ENCODE peak calls at places on chromosomes 4 and X, in six cellular contexts. K is NCI-H1436; Q is stromal cell of bone marrow; E is mesenchymal stem cell; F is GM12864; R is stimulated activated naive CD8-positive, alpha-beta T cell treated with anti-CD3 and anti-CD28 coated beads, Interleukin-15, amount 100 ng/mL, for 72 hours. Z is an unnamed sample.

GRCh38 chr4:6988016-6988715 is 55.0 kb upstream of the TADA2B start:
- DNase-seq in E (peak), F (no peak), Q (no peak), R (no peak), K (no peak), Z (no peak)

GRCh38 chr4:119040711-119041185 is 94.9 kb upstream of the MYOZ2 start:
- DNase-seq in R (no peak), F (no peak), E (peak), Q (peak), K (no peak), Z (peak)

GRCh38 chrX:85303544-85303943 is 59.8 kb downstream of the ZNF711 start:
- DNase-seq in F (peak), R (no peak), E (no peak), Q (no peak), K (no peak), Z (no peak)

GRCh38 chr4:99190336-99190735 is 28.7 kb downstream of the ADH6 start:
- DNase-seq in K (no peak), Q (no peak), E (no peak), F (no peak), R (no peak), Z (no peak)

GRCh38 chr4:106852416-106852815 is 183.7 kb downstream of the DKK2 start:
- DNase-seq in K (no peak), R (no peak), Q (no peak), F (no peak), E (no peak), Z (no peak)

GRCh38 chr4:6762244-6762615 is 20.3 kb upstream of the KIAA0232 start:
- DNase-seq in E (no peak), Q (no peak), F (no peak), K (no peak), R (no peak), Z (no peak)

GRCh38 chrX:2342878-2343277 is 157.9 kb downstream of the DHRSX start:
- DNase-seq in E (peak), K (no peak), Q (no peak), F (no peak), R (no peak), Z (no peak)

GRCh38 chrX:34880656-34881055 is 61.9 kb upstream of the FAM47B start:
- DNase-seq in F (no peak), R (no peak), Q (no peak), K (no peak), E (peak), Z (peak)